ENCODE peak calls at places on chromosome 6, in four cellular contexts. One of them, this sample, is unnamed.

GRCh38 chr6:157244175-157244574 is 79.1 kb downstream of the TMEM242 start:
- DNase-seq in NCI-H510A treated with DMSO at 0.1 percent for 48 hours: no peak
- DNase-seq in cardiac fibroblast: peak; percentile 85
- DNase-seq in GM19239: no peak
- DNase-seq in this sample: peak; percentile 89

GRCh38 chr6:150499882-150500312 is 99.8 kb upstream of the PLEKHG1 start:
- DNase-seq in cardiac fibroblast: no peak
- DNase-seq in GM19239: no peak
- DNase-seq in NCI-H510A treated with DMSO at 0.1 percent for 48 hours: no peak
- DNase-seq in this sample: no peak

GRCh38 chr6:41652876-41653641 is 14.8 kb downstream of the MDFI start:
- DNase-seq in NCI-H510A treated with DMSO at 0.1 percent for 48 hours: peak; percentile 85
- DNase-seq in GM19239: no peak
- DNase-seq in cardiac fibroblast: no peak
- DNase-seq in this sample: no peak

GRCh38 chr6:35297541-35298481 is at the start of gene DEF6:
- DNase-seq in cardiac fibroblast: peak; percentile 79
- DNase-seq in GM19239: peak; percentile 90
- DNase-seq in NCI-H510A treated with DMSO at 0.1 percent for 48 hours: peak; percentile 95
- DNase-seq in this sample: peak; percentile 66

GRCh38 chr6:125952764-125953501 is 3.6 kb upstream of the HINT3 start:
- DNase-seq in cardiac fibroblast: peak; percentile 47
- DNase-seq in NCI-H510A treated with DMSO at 0.1 percent for 48 hours: peak; percentile 30
- DNase-seq in GM19239: no peak
- DNase-seq in this sample: peak; percentile 23

GRCh38 chr6:1970151-1970561 is 275.2 kb downstream of the GMDS start:
- DNase-seq in NCI-H510A treated with DMSO at 0.1 percent for 48 hours: peak; percentile 64
- DNase-seq in GM19239: no peak
- DNase-seq in cardiac fibroblast: no peak
- DNase-seq in this sample: no peak

GRCh38 chr6:42313038-42313437 is 95.4 kb upstream of the MRPS10 start:
- DNase-seq in NCI-H510A treated with DMSO at 0.1 percent for 48 hours: no peak
- DNase-seq in cardiac fibroblast: peak; percentile 63
- DNase-seq in GM19239: no peak
- DNase-seq in this sample: peak; percentile 53

GRCh38 chr6:2861071-2861821 is 19.6 kb upstream of the SERPINB1 start:
- DNase-seq in cardiac fibroblast: no peak
- DNase-seq in NCI-H510A treated with DMSO at 0.1 percent for 48 hours: no peak
- DNase-seq in GM19239: no peak
- DNase-seq in this sample: no peak

GRCh38 chr6:24274441-24275083 is 83.3 kb downstream of the DCDC2 start:
- DNase-seq in NCI-H510A treated with DMSO at 0.1 percent for 48 hours: peak; percentile 8
- DNase-seq in GM19239: no peak
- DNase-seq in cardiac fibroblast: peak; percentile 33
- DNase-seq in this sample: peak; percentile 49

GRCh38 chr6:12570461-12571030 is 146.0 kb upstream of the PHACTR1 start:
- DNase-seq in NCI-H510A treated with DMSO at 0.1 percent for 48 hours: no peak
- DNase-seq in cardiac fibroblast: peak; percentile 42
- DNase-seq in GM19239: no peak
- DNase-seq in this sample: peak; percentile 50

GRCh38 chr6:16800942-16801341 is 39.7 kb upstream of the ATXN1 start:
- DNase-seq in GM19239: no peak
- DNase-seq in NCI-H510A treated with DMSO at 0.1 percent for 48 hours: no peak
- DNase-seq in cardiac fibroblast: peak; percentile 50
- DNase-seq in this sample: peak; percentile 37

GRCh38 chr6:30548375-30548774 is 7.9 kb downstream of the GNL1 start:
- DNase-seq in cardiac fibroblast: peak; percentile 31
- DNase-seq in NCI-H510A treated with DMSO at 0.1 percent for 48 hours: no peak
- DNase-seq in GM19239: no peak
- DNase-seq in this sample: no peak

GRCh38 chr6:134176283-134176975 is 124.0 kb upstream of the SLC2A12 start:
- DNase-seq in GM19239: no peak
- DNase-seq in NCI-H510A treated with DMSO at 0.1 percent for 48 hours: no peak
- DNase-seq in cardiac fibroblast: peak; percentile 35
- DNase-seq in this sample: peak; percentile 37

GRCh38 chr6:133358598-133358997 is 117.4 kb downstream of the EYA4 start:
- DNase-seq in cardiac fibroblast: no peak
- DNase-seq in GM19239: no peak
- DNase-seq in NCI-H510A treated with DMSO at 0.1 percent for 48 hours: no peak
- DNase-seq in this sample: no peak

GRCh38 chr6:105835373-105835772 is 250.8 kb upstream of the PRDM1 start:
- DNase-seq in cardiac fibroblast: peak; percentile 20
- DNase-seq in NCI-H510A treated with DMSO at 0.1 percent for 48 hours: no peak
- DNase-seq in GM19239: no peak
- DNase-seq in this sample: no peak